ENCODE peak calls at places on chromosomes 1 and 21, in seven cellular contexts. One of them, this sample, is unnamed.
A peak's percentile ranks its signal among the peaks of the same experiment; 100 is the strongest.

GRCh38 chr1:62040450-62040849 is 154.2 kb upstream of the L1TD1 start:
- DNase-seq in bronchial epithelial cell: peak; percentile 42
- DNase-seq in adrenal gland: no peak
- DNase-seq in type B pancreatic cell: no peak
- DNase-seq in heart left ventricle: no peak
- DNase-seq in tibial nerve: no peak
- DNase-seq in fibroblast of lung: no peak
- DNase-seq in this sample: no peak

GRCh38 chr1:113219828-113220227 is 146.8 kb downstream of the LRIG2 start:
- DNase-seq in bronchial epithelial cell: no peak
- DNase-seq in adrenal gland: no peak
- DNase-seq in type B pancreatic cell: no peak
- DNase-seq in heart left ventricle: no peak
- DNase-seq in tibial nerve: no peak
- DNase-seq in fibroblast of lung: no peak
- DNase-seq in this sample: no peak

GRCh38 chr1:202201266-202201665 is 7.7 kb downstream of the LGR6 start:
- DNase-seq in bronchial epithelial cell: no peak
- DNase-seq in adrenal gland: no peak
- DNase-seq in type B pancreatic cell: no peak
- DNase-seq in heart left ventricle: no peak
- DNase-seq in tibial nerve: no peak
- DNase-seq in fibroblast of lung: no peak
- DNase-seq in this sample: no peak

GRCh38 chr1:16986596-16987361 is 6.4 kb upstream of the MFAP2 start:
- DNase-seq in bronchial epithelial cell: no peak
- DNase-seq in adrenal gland: no peak
- DNase-seq in type B pancreatic cell: no peak
- DNase-seq in heart left ventricle: no peak
- DNase-seq in tibial nerve: no peak
- DNase-seq in fibroblast of lung: no peak
- DNase-seq in this sample: no peak

GRCh38 chr1:59703226-59703917 is 111.4 kb upstream of the HOOK1 start:
- DNase-seq in bronchial epithelial cell: peak; percentile 24
- DNase-seq in adrenal gland: no peak
- DNase-seq in type B pancreatic cell: no peak
- DNase-seq in heart left ventricle: no peak
- DNase-seq in tibial nerve: no peak
- DNase-seq in fibroblast of lung: peak; percentile 76
- DNase-seq in this sample: no peak

GRCh38 chr1:67213948-67214347 is 47.7 kb downstream of the IL23R start:
- DNase-seq in bronchial epithelial cell: no peak
- DNase-seq in adrenal gland: no peak
- DNase-seq in type B pancreatic cell: no peak
- DNase-seq in heart left ventricle: no peak
- DNase-seq in tibial nerve: no peak
- DNase-seq in fibroblast of lung: no peak
- DNase-seq in this sample: no peak

GRCh38 chr21:45550552-45551210 is 8.4 kb upstream of the SLC19A1 start:
- DNase-seq in bronchial epithelial cell: no peak
- DNase-seq in adrenal gland: no peak
- DNase-seq in type B pancreatic cell: no peak
- DNase-seq in heart left ventricle: no peak
- DNase-seq in tibial nerve: no peak
- DNase-seq in fibroblast of lung: no peak
- DNase-seq in this sample: no peak

GRCh38 chr1:241007668-241008067 is 349.3 kb downstream of the RGS7 start:
- DNase-seq in bronchial epithelial cell: no peak
- DNase-seq in adrenal gland: no peak
- DNase-seq in type B pancreatic cell: no peak
- DNase-seq in heart left ventricle: no peak
- DNase-seq in tibial nerve: no peak
- DNase-seq in fibroblast of lung: no peak
- DNase-seq in this sample: no peak

GRCh38 chr1:24142546-24143431 is at the start of gene IL22RA1:
- DNase-seq in bronchial epithelial cell: peak; percentile 82
- DNase-seq in adrenal gland: no peak
- DNase-seq in type B pancreatic cell: no peak
- DNase-seq in heart left ventricle: no peak
- DNase-seq in tibial nerve: no peak
- DNase-seq in fibroblast of lung: peak; percentile 20
- DNase-seq in this sample: no peak

GRCh38 chr1:214331827-214332423 is 51.0 kb downstream of the SMYD2 start:
- DNase-seq in bronchial epithelial cell: peak; percentile 68
- DNase-seq in adrenal gland: peak; percentile 62
- DNase-seq in type B pancreatic cell: no peak
- DNase-seq in heart left ventricle: no peak
- DNase-seq in tibial nerve: no peak
- DNase-seq in fibroblast of lung: peak; percentile 25
- DNase-seq in this sample: peak; percentile 65

GRCh38 chr1:234553241-234554156 is 56.5 kb downstream of the IRF2BP2 start:
- DNase-seq in bronchial epithelial cell: no peak
- DNase-seq in adrenal gland: peak; percentile 86
- DNase-seq in type B pancreatic cell: no peak
- DNase-seq in heart left ventricle: peak; percentile 45
- DNase-seq in tibial nerve: no peak
- DNase-seq in fibroblast of lung: peak; percentile 98
- DNase-seq in this sample: peak; percentile 82

GRCh38 chr1:3956527-3957170 is 56.6 kb upstream of the C1orf174 start:
- DNase-seq in bronchial epithelial cell: peak; percentile 85
- DNase-seq in adrenal gland: no peak
- DNase-seq in type B pancreatic cell: no peak
- DNase-seq in heart left ventricle: no peak
- DNase-seq in tibial nerve: no peak
- DNase-seq in fibroblast of lung: no peak
- DNase-seq in this sample: no peak

GRCh38 chr1:215071078-215071477 is 11.5 kb upstream of the KCNK2 start:
- DNase-seq in bronchial epithelial cell: no peak
- DNase-seq in adrenal gland: no peak
- DNase-seq in type B pancreatic cell: no peak
- DNase-seq in heart left ventricle: no peak
- DNase-seq in tibial nerve: no peak
- DNase-seq in fibroblast of lung: no peak
- DNase-seq in this sample: no peak

GRCh38 chr1:68493193-68493592 is 3.7 kb downstream of the DEPDC1 start:
- DNase-seq in bronchial epithelial cell: no peak
- DNase-seq in adrenal gland: no peak
- DNase-seq in type B pancreatic cell: no peak
- DNase-seq in heart left ventricle: no peak
- DNase-seq in tibial nerve: no peak
- DNase-seq in fibroblast of lung: no peak
- DNase-seq in this sample: no peak

GRCh38 chr1:25565188-25565591 is 21.8 kb downstream of the LDLRAP1 start:
- DNase-seq in bronchial epithelial cell: no peak
- DNase-seq in adrenal gland: no peak
- DNase-seq in type B pancreatic cell: no peak
- DNase-seq in heart left ventricle: no peak
- DNase-seq in tibial nerve: no peak
- DNase-seq in fibroblast of lung: peak; percentile 40
- DNase-seq in this sample: no peak

GRCh38 chr1:219126267-219126862 is 47.3 kb upstream of the LYPLAL1 start:
- DNase-seq in bronchial epithelial cell: no peak
- DNase-seq in adrenal gland: no peak
- DNase-seq in type B pancreatic cell: no peak
- DNase-seq in heart left ventricle: no peak
- DNase-seq in tibial nerve: no peak
- DNase-seq in fibroblast of lung: peak; percentile 39
- DNase-seq in this sample: no peak

GRCh38 chr1:27478098-27478497 is 11.9 kb downstream of the WASF2 start:
- DNase-seq in bronchial epithelial cell: no peak
- DNase-seq in adrenal gland: no peak
- DNase-seq in type B pancreatic cell: no peak
- DNase-seq in heart left ventricle: no peak
- DNase-seq in tibial nerve: no peak
- DNase-seq in fibroblast of lung: no peak
- DNase-seq in this sample: no peak

GRCh38 chr1:158931055-158931737 is at the start of gene PYHIN1:
- DNase-seq in bronchial epithelial cell: peak; percentile 28
- DNase-seq in adrenal gland: no peak
- DNase-seq in type B pancreatic cell: no peak
- DNase-seq in heart left ventricle: no peak
- DNase-seq in tibial nerve: no peak
- DNase-seq in fibroblast of lung: no peak
- DNase-seq in this sample: no peak

GRCh38 chr1:229848762-229849677 is 218.0 kb upstream of the GALNT2 start:
- DNase-seq in bronchial epithelial cell: peak; percentile 63
- DNase-seq in adrenal gland: no peak
- DNase-seq in type B pancreatic cell: no peak
- DNase-seq in heart left ventricle: no peak
- DNase-seq in tibial nerve: no peak
- DNase-seq in fibroblast of lung: peak; percentile 7
- DNase-seq in this sample: peak; percentile 35

GRCh38 chr1:31786366-31787060 is 22.4 kb upstream of the ADGRB2 start:
- DNase-seq in bronchial epithelial cell: no peak
- DNase-seq in adrenal gland: peak; percentile 54
- DNase-seq in type B pancreatic cell: no peak
- DNase-seq in heart left ventricle: peak; percentile 23
- DNase-seq in tibial nerve: no peak
- DNase-seq in fibroblast of lung: no peak
- DNase-seq in this sample: no peak

GRCh38 chr1:234961468-234962339 is 166.9 kb downstream of the TOMM20 start:
- DNase-seq in bronchial epithelial cell: peak; percentile 61
- DNase-seq in adrenal gland: peak; percentile 66
- DNase-seq in type B pancreatic cell: no peak
- DNase-seq in heart left ventricle: no peak
- DNase-seq in tibial nerve: no peak
- DNase-seq in fibroblast of lung: peak; percentile 96
- DNase-seq in this sample: no peak

DNA sequence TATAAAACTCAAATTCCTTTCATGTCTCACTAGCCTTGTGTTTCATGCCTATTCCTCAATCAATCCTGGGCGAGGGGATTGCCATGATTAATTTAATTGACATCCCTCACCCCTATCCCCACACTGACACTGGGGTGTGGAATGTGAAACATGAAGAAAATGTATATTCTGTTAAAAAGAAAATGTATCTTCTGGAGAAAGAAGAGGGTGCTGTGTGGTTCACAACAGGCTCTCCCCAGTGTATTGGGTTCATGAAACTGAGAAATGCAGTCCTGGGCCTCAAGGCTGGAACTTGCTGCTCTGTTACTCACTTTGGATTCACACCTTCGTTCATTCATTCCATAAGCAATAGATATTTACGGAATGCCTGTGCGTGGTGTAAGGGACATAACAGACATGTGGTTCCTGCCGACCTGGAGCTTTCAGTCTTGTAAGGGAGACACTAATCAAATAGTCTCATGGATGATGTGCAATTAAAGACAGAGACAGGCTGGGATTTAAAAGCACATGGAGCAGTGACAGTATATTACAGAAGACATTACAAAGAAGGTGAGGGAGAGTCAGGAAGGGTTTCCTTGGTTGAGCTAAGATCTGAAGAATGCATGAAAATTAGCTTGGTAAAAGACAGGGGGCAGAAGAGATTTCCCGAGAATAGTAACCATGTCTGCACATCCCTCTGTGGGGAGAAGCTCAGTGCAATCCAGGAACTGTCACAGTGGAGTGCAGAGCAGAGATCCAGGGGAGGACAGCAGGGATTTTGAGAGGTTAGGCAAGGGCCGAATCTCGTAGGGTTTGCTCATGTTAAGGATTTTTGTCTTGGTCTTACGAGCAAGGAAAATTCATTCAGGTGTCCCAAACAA is 32.2 kb downstream of the SERTAD4 start:
- DNase-seq in bronchial epithelial cell: no peak
- DNase-seq in adrenal gland: no peak
- DNase-seq in type B pancreatic cell: no peak
- DNase-seq in heart left ventricle: no peak
- DNase-seq in tibial nerve: no peak
- DNase-seq in fibroblast of lung: peak; percentile 47
- DNase-seq in this sample: no peak
- TF ChIP-seq CTCF in bronchial epithelial cell: no peak
- TF ChIP-seq CTCF in adrenal gland: no peak
- TF ChIP-seq CTCF in type B pancreatic cell: peak; percentile 34
- TF ChIP-seq CTCF in heart left ventricle: peak; percentile 9
- TF ChIP-seq CTCF in tibial nerve: no peak
- TF ChIP-seq CTCF in fibroblast of lung: peak; percentile 17
- TF ChIP-seq CTCF in this sample: peak; percentile 62

DNA sequence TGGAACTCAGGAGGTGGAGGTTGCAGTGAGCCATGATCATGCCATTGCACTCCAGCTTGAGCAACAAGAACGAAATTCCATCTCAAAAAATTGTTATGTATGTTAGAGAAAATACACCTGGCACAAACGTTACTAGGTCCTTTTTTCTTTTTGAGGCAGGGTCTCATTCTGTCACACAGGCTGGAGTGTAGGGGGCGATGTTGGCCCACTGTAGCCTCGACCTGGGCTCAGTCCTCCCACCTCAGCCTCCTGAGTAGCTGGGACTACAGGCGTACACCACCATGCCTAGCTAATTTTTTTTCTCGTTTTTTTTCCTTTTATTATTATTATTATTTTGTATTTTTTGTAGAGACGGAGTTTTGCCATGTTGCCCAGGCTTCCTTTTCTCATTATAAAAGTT is 4.4 kb downstream of the HAX1 start:
- DNase-seq in bronchial epithelial cell: no peak
- DNase-seq in adrenal gland: no peak
- DNase-seq in type B pancreatic cell: no peak
- DNase-seq in heart left ventricle: no peak
- DNase-seq in tibial nerve: no peak
- DNase-seq in fibroblast of lung: no peak
- DNase-seq in this sample: peak; percentile 59
- TF ChIP-seq CTCF in bronchial epithelial cell: peak; percentile 24
- TF ChIP-seq CTCF in adrenal gland: peak; percentile 23
- TF ChIP-seq CTCF in type B pancreatic cell: peak; percentile 49
- TF ChIP-seq CTCF in heart left ventricle: no peak
- TF ChIP-seq CTCF in tibial nerve: no peak
- TF ChIP-seq CTCF in fibroblast of lung: peak; percentile 31
- TF ChIP-seq CTCF in this sample: peak; percentile 64

DNA sequence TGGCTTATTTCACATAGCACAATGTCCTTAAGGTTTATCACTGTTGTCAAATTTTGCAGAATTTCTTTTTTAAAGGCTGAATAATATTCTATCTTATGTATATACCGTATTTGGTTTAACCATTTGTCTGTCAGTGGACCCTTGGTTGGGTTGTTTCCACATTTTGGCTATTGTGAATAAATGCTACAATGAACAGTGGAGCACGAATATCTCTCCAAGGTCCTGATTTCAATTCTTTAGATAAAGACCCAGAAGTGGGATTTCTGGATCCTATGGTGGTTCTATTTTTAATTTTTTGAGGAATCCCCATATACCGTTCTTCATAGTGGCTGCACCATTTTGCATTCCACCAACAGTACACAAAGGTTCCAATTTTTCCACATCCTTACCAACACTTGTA is 5.8 kb upstream of the ZBTB17 start:
- DNase-seq in bronchial epithelial cell: no peak
- DNase-seq in adrenal gland: no peak
- DNase-seq in type B pancreatic cell: no peak
- DNase-seq in heart left ventricle: no peak
- DNase-seq in tibial nerve: no peak
- DNase-seq in fibroblast of lung: no peak
- DNase-seq in this sample: no peak
- TF ChIP-seq CTCF in bronchial epithelial cell: no peak
- TF ChIP-seq CTCF in adrenal gland: no peak
- TF ChIP-seq CTCF in type B pancreatic cell: no peak
- TF ChIP-seq CTCF in heart left ventricle: no peak
- TF ChIP-seq CTCF in tibial nerve: no peak
- TF ChIP-seq CTCF in fibroblast of lung: no peak
- TF ChIP-seq CTCF in this sample: no peak

DNA sequence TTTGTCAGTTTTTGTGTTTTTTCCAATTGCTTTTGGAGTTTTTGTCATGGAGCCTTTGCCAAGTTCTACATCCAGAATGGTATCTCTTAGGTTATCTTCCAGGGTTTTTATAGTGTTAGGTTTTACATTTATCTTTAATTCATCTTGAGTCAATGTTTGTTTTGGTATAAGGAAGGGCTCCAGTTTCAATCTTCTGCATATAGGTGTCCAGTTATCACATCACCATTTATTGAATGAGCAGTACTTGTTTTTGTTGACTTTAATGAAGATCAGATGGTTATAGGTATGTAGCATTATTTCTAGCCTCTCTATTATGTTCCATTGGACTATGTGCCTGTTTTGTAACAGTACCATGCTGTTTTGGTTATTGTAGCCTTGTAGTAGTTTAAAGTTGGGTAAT is 1233.1 kb downstream of the PLA2G4A start:
- DNase-seq in bronchial epithelial cell: no peak
- DNase-seq in adrenal gland: no peak
- DNase-seq in type B pancreatic cell: no peak
- DNase-seq in heart left ventricle: no peak
- DNase-seq in tibial nerve: no peak
- DNase-seq in fibroblast of lung: no peak
- DNase-seq in this sample: no peak
- TF ChIP-seq CTCF in bronchial epithelial cell: no peak
- TF ChIP-seq CTCF in adrenal gland: no peak
- TF ChIP-seq CTCF in type B pancreatic cell: no peak
- TF ChIP-seq CTCF in heart left ventricle: no peak
- TF ChIP-seq CTCF in tibial nerve: no peak
- TF ChIP-seq CTCF in fibroblast of lung: no peak
- TF ChIP-seq CTCF in this sample: no peak